ENCODE peak calls at places on chromosomes 16 and 17, in four cellular contexts. U, N, E and T are unnamed samples.

GRCh38 chr17:59851431-59852375 is 41.0 kb downstream of the TUBD1 start:
- DNase-seq in U (peak; percentile 90), N (no peak), E (no peak), T (no peak)

GRCh38 chr17:43597624-43598358 is 51.7 kb upstream of the ETV4 start:
- DNase-seq in U (no peak), N (no peak), E (no peak), T (no peak)

GRCh38 chr17:81684442-81684911 is 666 bp downstream of the HGS start:
- DNase-seq in U (no peak), N (peak; percentile 23), E (no peak), T (peak; percentile 44)

GRCh38 chr17:4772235-4772613 is 538 bp downstream of the TM4SF5 start:
- DNase-seq in U (no peak), N (peak; percentile 38), E (no peak), T (no peak)

GRCh38 chr17:38907930-38908675 is 17.3 kb upstream of the LASP1NB start:
- DNase-seq in U (no peak), N (no peak), E (no peak), T (no peak)

GRCh38 chr17:3683054-3683511 is 12.9 kb downstream of the P2RX5 start:
- DNase-seq in U (peak; percentile 63), N (peak; percentile 90), E (peak; percentile 48), T (peak; percentile 27)

GRCh38 chr16:2963611-2964415 is at the start of gene KREMEN2:
- DNase-seq in U (peak; percentile 85), N (peak; percentile 90), E (no peak), T (peak; percentile 56)

GRCh38 chr16:77946834-77947233 is 75.5 kb upstream of the CLEC3A start:
- DNase-seq in U (no peak), N (peak; percentile 23), E (no peak), T (no peak)

DNA sequence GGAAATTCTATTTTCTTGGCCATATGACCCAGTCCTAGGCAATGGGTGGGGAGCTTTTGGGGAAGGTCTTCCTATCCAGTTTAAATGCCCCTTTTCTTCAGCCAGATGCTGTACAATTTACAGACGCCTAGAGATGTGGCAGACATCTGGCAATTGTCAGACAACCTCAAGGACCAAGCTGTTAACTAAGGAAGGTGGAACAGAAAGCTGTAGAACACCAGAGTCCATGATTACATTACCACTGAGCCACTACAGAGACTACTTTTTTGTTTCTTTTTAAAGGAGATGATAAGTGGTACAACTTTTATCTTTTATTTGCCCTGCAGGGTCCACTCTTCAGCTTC is 21.1 kb upstream of the CORO6 start:
- DNase-seq in U (no peak), N (no peak), E (no peak), T (no peak)
- TF ChIP-seq PBX3 in U (no peak), N (no peak), E (no peak), T (no peak)

DNA sequence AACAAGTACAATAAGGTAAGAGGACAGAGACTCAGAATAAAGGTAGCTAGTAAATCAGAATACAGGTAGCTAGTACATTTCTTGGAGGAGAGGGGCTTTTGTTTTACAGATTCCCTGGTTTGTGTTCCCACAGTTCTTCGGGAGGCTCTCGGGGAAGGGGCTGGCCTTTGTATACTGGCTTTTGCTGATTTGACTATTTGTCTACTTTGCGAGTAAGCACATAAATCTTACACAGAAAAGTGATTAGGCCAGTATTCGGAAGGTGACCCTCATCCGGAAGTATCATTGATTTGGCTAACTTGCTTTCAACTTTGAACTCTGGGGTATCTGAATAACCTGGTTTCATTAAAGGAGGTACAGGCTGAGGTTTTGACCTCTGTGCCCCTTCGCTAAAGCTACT is 21.4 kb upstream of the SNTB2 start:
- DNase-seq in U (no peak), N (no peak), E (no peak), T (no peak)
- TF ChIP-seq PBX3 in U (no peak), N (no peak), E (no peak), T (no peak)

GRCh38 chr16:70161350-70161749 is 12.2 kb upstream of the CLEC18C start:
- DNase-seq in U (no peak), N (no peak), E (no peak), T (no peak)
- TF ChIP-seq PBX3 in U (no peak), N (no peak), E (no peak), T (no peak)

GRCh38 chr17:9116311-9116820 is 95.1 kb downstream of the NTN1 start:
- DNase-seq in U (no peak), N (no peak), E (no peak), T (no peak)
- TF ChIP-seq PBX3 in U (no peak), N (no peak), E (no peak), T (no peak)

DNA sequence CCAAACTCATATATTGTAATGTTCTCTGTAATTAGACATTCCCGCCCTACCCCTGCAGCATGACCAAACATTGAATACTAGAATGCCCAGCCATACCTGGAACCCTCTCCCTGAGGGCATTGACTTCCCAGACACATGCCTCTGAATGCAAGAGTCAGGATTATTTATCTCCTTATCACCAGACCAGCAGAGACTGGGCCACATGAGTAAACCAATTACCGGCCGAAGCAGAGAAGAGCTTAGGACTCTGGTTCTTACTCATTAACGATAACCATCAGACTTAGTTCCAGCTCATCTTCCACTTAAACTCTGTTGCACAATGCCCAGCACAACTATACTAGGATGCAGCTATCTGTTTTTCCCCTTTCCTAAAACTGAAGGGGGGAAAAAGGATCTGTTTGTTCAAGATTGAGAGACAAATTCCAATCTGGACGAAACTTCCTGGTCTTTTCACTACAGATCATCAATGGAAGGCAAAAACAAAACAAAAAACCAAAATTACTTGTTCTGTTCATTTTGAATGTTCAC is 88.2 kb upstream of the CORO6 start:
- DNase-seq in U (peak; percentile 53), N (peak; percentile 85), E (no peak), T (peak; percentile 35)
- TF ChIP-seq PBX3 in U (no peak), N (peak; percentile 81), E (no peak), T (no peak)

GRCh38 chr17:31582151-31582907 is 190.9 kb downstream of the RAB11FIP4 start:
- DNase-seq in U (no peak), N (no peak), E (peak; percentile 32), T (no peak)
- TF ChIP-seq PBX3 in U (no peak), N (no peak), E (no peak), T (no peak)

GRCh38 chr16:72783716-72784320 is 264.1 kb downstream of the ZFHX3 start:
- DNase-seq in U (peak; percentile 9), N (no peak), E (peak; percentile 5), T (peak; percentile 65)
- TF ChIP-seq PBX3 in U (no peak), N (no peak), E (no peak), T (no peak)